ENCODE peak calls at places on chromosome 19, in six cellular contexts. N is tibial nerve, R is stomach, F is bronchial epithelial cell, J is heart right ventricle, L is BE2C. W is an unnamed sample.

GRCh38 chr19:18157465-18158063 is 4.6 kb downstream of the PIK3R2 start:
- DNase-seq in N (no peak), R (no peak), F (peak), J (no peak), L (peak), W (no peak)

GRCh38 chr19:17579523-17580244 is 24.2 kb downstream of the COLGALT1 start:
- DNase-seq in N (peak), R (no peak), F (peak), J (peak), L (peak), W (no peak)

GRCh38 chr19:18392936-18393335 is 4.5 kb downstream of the LRRC25 start:
- DNase-seq in N (no peak), R (no peak), F (no peak), J (no peak), L (no peak), W (no peak)

GRCh38 chr19:27774827-27775226 is 1438.1 kb downstream of the UQCRFS1 start:
- DNase-seq in N (no peak), R (no peak), F (no peak), J (no peak), L (peak), W (no peak)

GRCh38 chr19:11033763-11034162 is 55.5 kb upstream of the LDLR start:
- DNase-seq in N (no peak), R (no peak), F (no peak), J (no peak), L (no peak), W (no peak)

GRCh38 chr19:43552616-43553015 is 19.6 kb downstream of the ZNF575 start:
- DNase-seq in N (no peak), R (no peak), F (no peak), J (no peak), L (no peak), W (no peak)

GRCh38 chr19:1967087-1967608 is 26.2 kb downstream of the CSNK1G2 start:
- DNase-seq in N (no peak), R (no peak), F (no peak), J (no peak), L (no peak), W (no peak)

GRCh38 chr19:10209305-10209704 is 14.6 kb upstream of the DNMT1 start:
- DNase-seq in N (no peak), R (no peak), F (peak), J (no peak), L (no peak), W (no peak)

GRCh38 chr19:3699741-3700241 is 477 bp downstream of the PIP5K1C start:
- DNase-seq in N (no peak), R (no peak), F (no peak), J (no peak), L (no peak), W (no peak)

GRCh38 chr19:4454952-4455738 is 2.4 kb downstream of the UBXN6 start:
- DNase-seq in N (no peak), R (no peak), F (peak), J (no peak), L (no peak), W (no peak)

GRCh38 chr19:10625003-10625761 is at the start of gene SLC44A2:
- DNase-seq in N (peak), R (peak), F (peak), J (peak), L (peak), W (no peak)

GRCh38 chr19:29681422-29682235 is 16.4 kb downstream of the PLEKHF1 start:
- DNase-seq in N (peak), R (no peak), F (no peak), J (no peak), L (no peak), W (no peak)

GRCh38 chr19:4582980-4583842 is 23.7 kb upstream of the SEMA6B start:
- DNase-seq in N (no peak), R (no peak), F (no peak), J (no peak), L (no peak), W (no peak)

GRCh38 chr19:33297401-33298145 is 4.8 kb downstream of the CEBPA start:
- DNase-seq in N (no peak), R (no peak), F (no peak), J (no peak), L (no peak), W (no peak)

GRCh38 chr19:29660835-29661234 is 4.4 kb upstream of the PLEKHF1 start:
- DNase-seq in N (no peak), R (no peak), F (no peak), J (no peak), L (no peak), W (no peak)

GRCh38 chr19:46603752-46604241 is 2.7 kb downstream of the CALM3 start:
- DNase-seq in N (no peak), R (no peak), F (no peak), J (no peak), L (no peak), W (no peak)

GRCh38 chr19:30227071-30227621 is 145.0 kb upstream of the ZNF536 start:
- DNase-seq in N (no peak), R (no peak), F (no peak), J (no peak), L (peak), W (no peak)

GRCh38 chr19:33302974-33303790 is 848 bp upstream of the CEBPA start:
- DNase-seq in N (no peak), R (peak), F (no peak), J (no peak), L (peak), W (no peak)

GRCh38 chr19:54665530-54665929 is 2.7 kb downstream of the LILRB4 start:
- DNase-seq in N (no peak), R (no peak), F (no peak), J (no peak), L (no peak), W (no peak)

GRCh38 chr19:18526316-18526715 is 4.4 kb upstream of the ELL start:
- DNase-seq in N (no peak), R (no peak), F (peak), J (no peak), L (no peak), W (no peak)

GRCh38 chr19:8580710-8581281 is 3.6 kb upstream of the MYO1F start:
- DNase-seq in N (peak), R (peak), F (peak), J (peak), L (peak), W (no peak)

GRCh38 chr19:7971553-7972520 is 28.4 kb upstream of the TIMM44 start:
- DNase-seq in N (no peak), R (no peak), F (no peak), J (no peak), L (no peak), W (no peak)

GRCh38 chr19:55552620-55553019 is 7.3 kb upstream of the SBK3 start:
- DNase-seq in N (no peak), R (no peak), F (peak), J (no peak), L (no peak), W (peak)

GRCh38 chr19:29658221-29658991 is 6.9 kb upstream of the PLEKHF1 start:
- DNase-seq in N (no peak), R (no peak), F (no peak), J (no peak), L (no peak), W (no peak)

GRCh38 chr19:35278578-35279284 is 3.6 kb upstream of the HAMP start:
- DNase-seq in N (no peak), R (no peak), F (no peak), J (no peak), L (no peak), W (no peak)

GRCh38 chr19:18460313-18460712 is 22.4 kb upstream of the ISYNA1 start:
- DNase-seq in N (peak), R (peak), F (peak), J (peak), L (peak), W (no peak)

GRCh38 chr19:34336781-34337271 is 28.2 kb upstream of the GPI start:
- DNase-seq in N (peak), R (no peak), F (peak), J (peak), L (no peak), W (no peak)

GRCh38 chr19:32581704-32582164 is 744 bp downstream of the PDCD5 start:
- DNase-seq in N (no peak), R (no peak), F (peak), J (no peak), L (peak), W (no peak)

GRCh38 chr19:49441210-49441959 is at the start of gene SLC17A7:
- DNase-seq in N (peak), R (no peak), F (no peak), J (peak), L (peak), W (no peak)

GRCh38 chr19:41928754-41929535 is 696 bp upstream of the ERFL start:
- DNase-seq in N (no peak), R (no peak), F (no peak), J (no peak), L (no peak), W (no peak)
- TF ChIP-seq CTCF in N (no peak), R (no peak), F (no peak), J (no peak), L (no peak), W (no peak)

DNA sequence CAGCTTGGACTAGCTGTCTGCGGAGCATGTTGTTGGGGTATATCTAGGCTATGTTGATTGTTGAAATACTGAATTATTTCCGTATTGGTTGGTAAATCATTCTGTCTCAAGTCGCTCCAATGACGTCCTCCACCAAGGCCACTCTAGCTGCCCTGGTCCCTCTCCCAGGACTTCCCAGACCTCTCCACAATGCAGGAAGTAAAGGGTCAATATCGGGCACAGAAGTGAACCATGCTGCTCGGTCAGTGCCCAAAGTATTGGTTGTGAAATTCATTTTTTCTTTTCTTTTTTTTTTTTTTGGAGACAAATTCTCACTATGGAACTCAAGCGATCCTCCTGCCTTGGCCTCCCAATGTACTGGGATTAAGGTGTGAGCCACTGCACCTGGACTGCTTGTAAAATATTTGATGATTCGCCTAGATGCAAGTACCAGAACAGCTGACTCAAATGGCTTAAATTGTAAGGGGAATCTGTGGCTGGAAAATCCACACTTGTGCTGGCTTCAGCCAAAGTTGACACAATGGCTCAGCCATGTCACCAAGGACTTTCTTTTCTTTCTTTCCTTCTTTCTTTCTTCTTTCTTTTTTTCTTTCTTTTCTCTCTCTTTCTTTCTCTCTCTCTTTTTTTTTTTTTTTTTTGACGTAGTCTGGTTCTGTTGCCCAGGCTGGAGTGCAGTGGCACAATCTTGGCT is 43.7 kb downstream of the NUMBL start:
- DNase-seq in N (no peak), R (no peak), F (peak), J (no peak), L (no peak), W (no peak)
- H3K4me3 ChIP-seq in N (no peak), R (no peak), F (no peak), J (no peak), L (no peak), W (no peak)

GRCh38 chr19:47824396-47824795 is 2.7 kb downstream of the CRX start:
- DNase-seq in N (no peak), R (no peak), F (no peak), J (no peak), L (no peak), W (no peak)
- TF ChIP-seq CTCF in N (no peak), R (no peak), F (no peak), J (no peak), L (no peak), W (no peak)

GRCh38 chr19:16146112-16146511 is 2.6 kb downstream of the HSH2D start:
- DNase-seq in N (no peak), R (no peak), F (no peak), J (no peak), L (no peak), W (no peak)
- H3K4me3 ChIP-seq in N (no peak), R (no peak), F (no peak), J (no peak), L (no peak), W (no peak)

DNA sequence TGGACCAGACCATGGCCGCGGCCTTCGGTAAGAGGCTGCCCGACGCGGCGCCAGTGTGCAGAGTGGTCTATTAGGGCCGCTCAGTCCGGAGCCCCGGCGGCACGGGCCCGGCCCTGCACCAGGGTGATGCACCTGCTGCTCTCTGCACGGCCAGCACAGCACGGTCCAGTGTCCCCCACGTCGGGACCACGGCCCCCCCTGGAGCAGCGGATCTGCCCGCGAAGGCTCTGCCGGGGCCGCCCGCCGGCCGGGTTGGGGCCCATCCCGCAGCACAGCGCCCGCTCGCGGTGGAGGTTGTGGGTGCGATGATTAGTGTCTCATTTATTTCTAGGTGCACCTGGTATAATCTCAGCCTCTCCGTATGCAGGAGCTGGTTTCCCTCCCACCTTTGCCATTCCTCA is 7.9 kb downstream of the PTBP1 start:
- DNase-seq in N (no peak), R (no peak), F (no peak), J (no peak), L (no peak), W (no peak)
- TF ChIP-seq CTCF in N (no peak), R (no peak), F (no peak), J (no peak), L (no peak), W (no peak)

GRCh38 chr19:13173129-13173737 is 23.0 kb downstream of the IER2 start:
- DNase-seq in N (no peak), R (no peak), F (no peak), J (no peak), L (no peak), W (no peak)
- H3K4me3 ChIP-seq in N (no peak), R (no peak), F (no peak), J (no peak), L (no peak), W (no peak)

GRCh38 chr19:40119380-40119779 is 28.6 kb upstream of the ZNF780A start:
- DNase-seq in N (no peak), R (no peak), F (no peak), J (no peak), L (no peak), W (no peak)
- TF ChIP-seq CTCF in N (no peak), R (no peak), F (no peak), J (no peak), L (no peak), W (no peak)

GRCh38 chr19:12764698-12765097 is 10.7 kb downstream of the HOOK2 start:
- DNase-seq in N (no peak), R (no peak), F (no peak), J (no peak), L (no peak), W (no peak)

GRCh38 chr19:12766051-12766521 is 9.3 kb downstream of the HOOK2 start:
- DNase-seq in N (peak), R (peak), F (no peak), J (peak), L (peak), W (no peak)

GRCh38 chr19:12767150-12767549 is 8.2 kb downstream of the HOOK2 start:
- DNase-seq in N (no peak), R (no peak), F (no peak), J (no peak), L (no peak), W (no peak)

GRCh38 chr19:12769689-12770088 is 5.7 kb downstream of the HOOK2 start:
- DNase-seq in N (no peak), R (peak), F (no peak), J (no peak), L (peak), W (no peak)

DNA sequence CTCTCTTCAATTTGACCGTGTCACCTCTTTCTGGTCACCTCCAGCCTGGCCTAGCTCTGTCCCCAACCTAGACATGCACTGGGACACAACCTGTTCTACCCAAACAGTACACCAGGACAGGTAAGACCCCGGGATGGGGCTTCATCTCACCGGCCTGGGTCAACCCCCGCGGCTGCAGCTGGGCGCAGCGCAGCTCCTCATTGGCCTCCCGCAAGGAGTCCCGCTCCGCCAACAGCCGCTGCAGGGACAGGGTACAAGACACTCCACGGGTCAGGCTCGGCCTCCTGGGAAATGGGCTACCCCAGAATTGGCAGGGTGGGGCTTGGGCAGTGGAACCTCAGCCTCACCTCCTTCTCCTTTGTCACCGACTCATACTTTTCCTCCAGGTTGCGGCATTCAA is 7.7 kb downstream of the HOOK2 start:
- DNase-seq in N (no peak), R (no peak), F (no peak), J (no peak), L (no peak), W (no peak)
- H3K4me3 ChIP-seq in N (no peak), R (no peak), F (no peak), J (no peak), L (no peak), W (no peak)

GRCh38 chr19:5997371-5997770 is 19.4 kb upstream of the RANBP3 start:
- DNase-seq in N (no peak), R (no peak), F (no peak), J (no peak), L (no peak), W (no peak)
- TF ChIP-seq CTCF in N (no peak), R (no peak), F (no peak), J (no peak), L (peak), W (no peak)

GRCh38 chr19:37970699-37971098 is 63.7 kb downstream of the SIPA1L3 start:
- DNase-seq in N (no peak), R (no peak), F (no peak), J (no peak), L (no peak), W (no peak)

GRCh38 chr19:37963190-37963947 is 56.4 kb downstream of the SIPA1L3 start:
- DNase-seq in N (no peak), R (no peak), F (no peak), J (no peak), L (peak), W (no peak)

GRCh38 chr19:37969695-37970094 is 62.7 kb downstream of the SIPA1L3 start:
- DNase-seq in N (no peak), R (no peak), F (peak), J (no peak), L (no peak), W (no peak)

GRCh38 chr19:37964109-37964508 is 57.1 kb downstream of the SIPA1L3 start:
- DNase-seq in N (no peak), R (no peak), F (no peak), J (no peak), L (no peak), W (no peak)

GRCh38 chr19:37966211-37967072 is 59.4 kb downstream of the SIPA1L3 start:
- DNase-seq in N (no peak), R (no peak), F (peak), J (no peak), L (no peak), W (no peak)
- H3K4me3 ChIP-seq in N (no peak), R (no peak), F (no peak), J (no peak), L (no peak), W (no peak)

W was measured in AG04449.